ENCODE peak calls at places on chromosomes 5 and 9, in five cellular contexts. Q is heart right ventricle, G is upper lobe of right lung, P is IMR-90, M is tibial artery. S is an unnamed sample.

GRCh38 chr5:130104895-130105684 is 200.8 kb downstream of the CHSY3 start:
- DNase-seq in Q (no peak), G (no peak), P (peak), M (no peak), S (no peak)

GRCh38 chr9:13278368-13279246 is 885 bp downstream of the MPDZ start:
- DNase-seq in Q (peak), G (peak), P (peak), M (peak), S (peak)

GRCh38 chr5:140133514-140134167 is 7.9 kb downstream of the IGIP start:
- DNase-seq in Q (no peak), G (no peak), P (no peak), M (no peak), S (no peak)

GRCh38 chr9:136403915-136404800 is 4.2 kb upstream of the SNAPC4 start:
- DNase-seq in Q (no peak), G (no peak), P (no peak), M (no peak), S (peak)

GRCh38 chr5:107231191-107231590 is 439.5 kb downstream of the EFNA5 start:
- DNase-seq in Q (no peak), G (no peak), P (no peak), M (no peak), S (no peak)

GRCh38 chr5:145902421-145902820 is 29.6 kb upstream of the GRXCR2 start:
- DNase-seq in Q (no peak), G (no peak), P (peak), M (no peak), S (no peak)

GRCh38 chr9:4262735-4263141 is 37.1 kb downstream of the GLIS3 start:
- DNase-seq in Q (no peak), G (no peak), P (peak), M (no peak), S (no peak)

GRCh38 chr9:130523921-130524320 is 55.5 kb upstream of the FUBP3 start:
- DNase-seq in Q (no peak), G (no peak), P (no peak), M (no peak), S (no peak)

GRCh38 chr9:97788763-97789663 is 64.0 kb upstream of the FOXE1 start:
- DNase-seq in Q (no peak), G (no peak), P (no peak), M (no peak), S (no peak)

GRCh38 chr5:144187699-144188294 is 17.1 kb downstream of the KCTD16 start:
- DNase-seq in Q (peak), G (peak), P (peak), M (peak), S (peak)

GRCh38 chr5:125316913-125317545 is 570.6 kb upstream of the ZNF608 start:
- DNase-seq in Q (no peak), G (no peak), P (no peak), M (no peak), S (no peak)

GRCh38 chr5:74516217-74516636 is 124.3 kb downstream of the ENC1 start:
- DNase-seq in Q (peak), G (no peak), P (peak), M (no peak), S (no peak)

GRCh38 chr9:136391737-136392537 is 8.0 kb downstream of the SNAPC4 start:
- DNase-seq in Q (no peak), G (peak), P (no peak), M (no peak), S (no peak)

GRCh38 chr9:99511723-99512122 is 289.6 kb downstream of the SEC61B start:
- DNase-seq in Q (no peak), G (no peak), P (no peak), M (no peak), S (no peak)

GRCh38 chr5:1246711-1247431 is 21.7 kb downstream of the SLC6A18 start:
- DNase-seq in Q (peak), G (peak), P (no peak), M (no peak), S (peak)

GRCh38 chr5:50751064-50751657 is 84.7 kb downstream of the PARP8 start:
- DNase-seq in Q (peak), G (no peak), P (peak), M (no peak), S (peak)

GRCh38 chr9:97615439-97616072 is 17.6 kb downstream of the TSTD2 start:
- DNase-seq in Q (peak), G (no peak), P (peak), M (peak), S (peak)

GRCh38 chr9:95107976-95108375 is 209.5 kb downstream of the FANCC start:
- DNase-seq in Q (no peak), G (peak), P (no peak), M (no peak), S (no peak)

GRCh38 chr9:35487066-35487465 is 2.8 kb upstream of the RUSC2 start:
- DNase-seq in Q (no peak), G (no peak), P (no peak), M (no peak), S (no peak)

GRCh38 chr5:151825445-151825844 is 53.7 kb downstream of the G3BP1 start:
- DNase-seq in Q (peak), G (no peak), P (peak), M (peak), S (peak)

GRCh38 chr5:59893436-59894227 is at the start of gene PDE4D:
- DNase-seq in Q (peak), G (peak), P (peak), M (peak), S (peak)

GRCh38 chr9:120187758-120188157 is 392.2 kb downstream of the CDK5RAP2 start:
- DNase-seq in Q (no peak), G (no peak), P (no peak), M (no peak), S (no peak)

GRCh38 chr5:113682497-113683136 is 169.1 kb downstream of the YTHDC2 start:
- DNase-seq in Q (no peak), G (no peak), P (peak), M (no peak), S (no peak)

GRCh38 chr5:149740866-149741459 is 10.9 kb downstream of the PPARGC1B start:
- DNase-seq in Q (no peak), G (no peak), P (no peak), M (no peak), S (no peak)

GRCh38 chr9:6567140-6567591 is 78.4 kb downstream of the GLDC start:
- DNase-seq in Q (no peak), G (no peak), P (peak), M (no peak), S (no peak)

GRCh38 chr9:111943746-111944145 is 47.1 kb downstream of the UGCG start:
- DNase-seq in Q (no peak), G (no peak), P (no peak), M (no peak), S (no peak)

GRCh38 chr5:157460921-157461792 is 1.1 kb downstream of the NIPAL4 start:
- DNase-seq in Q (no peak), G (no peak), P (no peak), M (no peak), S (no peak)

GRCh38 chr9:72911247-72911775 is 41.5 kb downstream of the ALDH1A1 start:
- DNase-seq in Q (no peak), G (no peak), P (no peak), M (no peak), S (no peak)

GRCh38 chr5:109468737-109469420 is 59.1 kb upstream of the PJA2 start:
- DNase-seq in Q (peak), G (peak), P (peak), M (peak), S (peak)

GRCh38 chr5:141186897-141187512 is at the start of gene PCDHB9:
- DNase-seq in Q (no peak), G (no peak), P (peak), M (no peak), S (peak)

GRCh38 chr9:37776328-37776727 is 8.5 kb downstream of the EXOSC3 start:
- DNase-seq in Q (no peak), G (no peak), P (peak), M (no peak), S (no peak)

GRCh38 chr5:140265845-140266244 is 37.1 kb downstream of the PFDN1 start:
- DNase-seq in Q (no peak), G (no peak), P (no peak), M (no peak), S (no peak)

GRCh38 chr5:127203818-127204217 is 86.8 kb upstream of the MEGF10 start:
- DNase-seq in Q (no peak), G (no peak), P (peak), M (no peak), S (no peak)

GRCh38 chr9:38134578-38134977 is 65.6 kb upstream of the SHB start:
- DNase-seq in Q (no peak), G (no peak), P (no peak), M (no peak), S (no peak)

GRCh38 chr9:122463828-122464632 is 13.7 kb downstream of the OR1J1 start:
- DNase-seq in Q (no peak), G (no peak), P (no peak), M (no peak), S (peak)

GRCh38 chr5:34698109-34698419 is 41.9 kb downstream of the RAI14 start:
- DNase-seq in Q (no peak), G (no peak), P (no peak), M (no peak), S (no peak)

GRCh38 chr5:164256954-164257353 is 751.5 kb downstream of the MAT2B start:
- DNase-seq in Q (no peak), G (no peak), P (no peak), M (no peak), S (no peak)

GRCh38 chr5:107431536-107431935 is 239.2 kb downstream of the EFNA5 start:
- DNase-seq in Q (no peak), G (no peak), P (no peak), M (no peak), S (no peak)

GRCh38 chr5:65928341-65928752 is 2.0 kb downstream of the ERBIN start:
- DNase-seq in Q (no peak), G (no peak), P (no peak), M (no peak), S (no peak)

GRCh38 chr5:173341911-173342535 is 13.8 kb upstream of the STC2 start:
- DNase-seq in Q (no peak), G (no peak), P (no peak), M (no peak), S (no peak)

GRCh38 chr5:173340451-173340850 is 12.2 kb upstream of the STC2 start:
- DNase-seq in Q (no peak), G (no peak), P (no peak), M (no peak), S (no peak)

GRCh38 chr5:173339286-173339685 is 11.1 kb upstream of the STC2 start:
- DNase-seq in Q (no peak), G (no peak), P (no peak), M (no peak), S (no peak)

GRCh38 chr5:173340984-173341383 is 12.8 kb upstream of the STC2 start:
- DNase-seq in Q (no peak), G (no peak), P (no peak), M (no peak), S (no peak)

GRCh38 chr5:173338380-173339015 is 10.3 kb upstream of the STC2 start:
- DNase-seq in Q (no peak), G (no peak), P (no peak), M (no peak), S (no peak)
- TF ChIP-seq CTCF in Q (no peak), G (no peak), P (no peak), M (no peak), S (no peak)

DNA sequence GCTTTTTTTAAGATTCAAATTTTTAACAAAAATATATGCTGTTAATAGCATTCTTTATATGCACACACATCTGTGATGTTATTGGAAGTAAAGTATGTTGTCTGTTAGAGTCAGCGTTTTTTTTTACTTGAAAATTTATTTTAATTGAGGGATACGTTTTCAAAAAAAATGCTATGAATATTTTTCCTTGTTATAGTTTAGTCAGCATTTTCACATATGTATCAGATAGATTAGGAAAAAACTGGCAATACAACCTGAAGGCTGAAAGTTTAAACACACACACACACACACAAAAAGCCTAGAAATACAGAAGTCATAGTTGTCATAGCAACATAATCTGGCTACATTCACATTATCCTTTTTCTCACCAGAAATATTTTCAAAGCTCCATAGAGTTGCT is 116.7 kb downstream of the CDH12 start:
- DNase-seq in Q (no peak), G (no peak), P (no peak), M (no peak), S (no peak)
- TF ChIP-seq CTCF in Q (no peak), G (no peak), P (no peak), M (no peak), S (no peak)

GRCh38 chr5:80837679-80838078 is 122.5 kb upstream of the RASGRF2 start:
- DNase-seq in Q (no peak), G (no peak), P (no peak), M (no peak), S (no peak)
- TF ChIP-seq CTCF in Q (no peak), G (no peak), P (no peak), M (no peak), S (no peak)

DNA sequence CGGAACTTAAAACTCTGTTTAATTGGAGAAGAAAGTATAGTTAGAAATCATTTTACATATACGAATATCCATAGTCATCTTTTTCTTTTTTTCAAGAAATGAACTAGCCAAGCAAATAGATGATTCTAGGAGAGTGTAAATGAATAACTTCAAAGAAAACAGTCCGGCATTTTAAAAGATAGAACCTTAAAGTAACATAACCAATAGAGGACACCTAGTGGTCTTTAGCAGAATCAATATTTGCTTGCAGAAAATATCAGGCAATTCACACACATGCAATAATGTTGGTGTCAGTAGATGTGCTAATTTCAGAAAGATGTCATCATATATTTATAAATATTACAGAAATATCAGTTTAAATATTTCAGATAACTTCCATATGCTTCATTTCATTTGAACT is 57.1 kb downstream of the HCN1 start:
- DNase-seq in Q (no peak), G (no peak), P (no peak), M (no peak), S (no peak)
- TF ChIP-seq CTCF in Q (peak), G (no peak), P (no peak), M (no peak), S (no peak)